ENCODE peak calls at places on chromosomes 16 and 17, in seven cellular contexts. N, O, P, J, I, T and X are unnamed samples.

GRCh38 chr17:73625975-73626706 is 18.1 kb downstream of the SDK2 start:
- DNase-seq in N (no peak), I (no peak), O (peak), P (peak), J (no peak), T (no peak), X (no peak)

GRCh38 chr16:27253526-27253930 is 15.0 kb downstream of the NSMCE1 start:
- DNase-seq in I (peak), J (no peak), N (no peak), T (no peak), P (no peak), O (no peak), X (peak)

GRCh38 chr16:65959978-65960377 is 406.5 kb upstream of the CDH5 start:
- DNase-seq in P (no peak), N (no peak), I (no peak), T (no peak), J (no peak), O (no peak), X (no peak)

GRCh38 chr17:10620823-10621222 is 36.3 kb downstream of the MYH3 start:
- DNase-seq in T (no peak), O (no peak), N (no peak), J (no peak), I (no peak), P (no peak), X (no peak)

GRCh38 chr17:13581925-13582324 is 19.8 kb downstream of the HS3ST3A1 start:
- DNase-seq in N (no peak), P (no peak), O (no peak), J (no peak), T (no peak), I (no peak), X (no peak)

GRCh38 chr17:66492500-66493123 is 190.2 kb downstream of the PRKCA start:
- DNase-seq in J (no peak), N (no peak), O (no peak), P (no peak), I (no peak), T (no peak), X (no peak)

GRCh38 chr17:39670746-39671145 is 2.5 kb downstream of the PNMT start:
- DNase-seq in N (no peak), T (no peak), P (no peak), O (no peak), I (no peak), J (no peak), X (no peak)

GRCh38 chr17:333626-334396 is 18.8 kb downstream of the RPH3AL start:
- DNase-seq in J (no peak), P (peak), T (peak), N (peak), I (peak), O (peak), X (no peak)

GRCh38 chr16:35319536-35320192 is 1860.3 kb downstream of the TP53TG3F start:
- DNase-seq in I (no peak), T (no peak), P (no peak), J (no peak), N (no peak), O (no peak), X (no peak)

GRCh38 chr17:55318715-55319487 is 54.1 kb downstream of the HLF start:
- DNase-seq in T (no peak), N (no peak), P (no peak), J (no peak), O (no peak), I (no peak), X (no peak)

GRCh38 chr16:66899945-66900688 is 18.6 kb downstream of the CDH16 start:
- DNase-seq in J (no peak), O (peak), P (peak), I (peak), N (peak), T (no peak), X (no peak)

GRCh38 chr16:19607610-19608280 is 52.2 kb downstream of the VPS35L start:
- DNase-seq in O (no peak), T (no peak), J (no peak), I (no peak), N (no peak), P (no peak), X (no peak)

GRCh38 chr16:85733155-85733838 is 17.6 kb downstream of the C16orf74 start:
- DNase-seq in P (no peak), O (no peak), N (no peak), J (no peak), I (no peak), T (no peak), X (no peak)

GRCh38 chr17:77322534-77323412 is 182.0 kb downstream of the SEC14L1 start:
- DNase-seq in T (no peak), I (peak), O (peak), J (no peak), P (peak), N (no peak), X (peak)

GRCh38 chr16:3145151-3145550 is 10.3 kb downstream of the ZNF213 start:
- DNase-seq in T (no peak), N (no peak), O (no peak), J (no peak), P (no peak), I (no peak), X (no peak)

GRCh38 chr17:50686494-50687199 is 21.1 kb downstream of the ANKRD40 start:
- DNase-seq in J (no peak), P (peak), N (peak), I (peak), O (peak), T (no peak), X (peak)

GRCh38 chr16:57893559-57894389 is 77.2 kb downstream of the CNGB1 start:
- DNase-seq in J (no peak), O (no peak), T (no peak), N (no peak), I (peak), P (no peak), X (peak)

GRCh38 chr16:912684-913613 is 57.8 kb downstream of the LMF1 start:
- DNase-seq in I (no peak), T (no peak), N (peak), J (no peak), P (no peak), O (no peak), X (no peak)

GRCh38 chr16:1498899-1499676 is 5.9 kb downstream of the TELO2 start:
- DNase-seq in P (no peak), I (no peak), O (no peak), N (no peak), J (no peak), T (no peak), X (no peak)

GRCh38 chr16:9048302-9048700 is 43.1 kb upstream of the HAPSTR1 start:
- DNase-seq in T (no peak), O (no peak), J (no peak), P (no peak), N (no peak), I (no peak), X (no peak)

GRCh38 chr16:67105251-67105650 is 4.5 kb upstream of the PHAF1 start:
- DNase-seq in J (no peak), T (no peak), I (no peak), O (no peak), P (no peak), N (no peak), X (no peak)

GRCh38 chr16:27600386-27600785 is 50.4 kb downstream of the KATNIP start:
- DNase-seq in T (no peak), J (no peak), I (no peak), O (no peak), N (no peak), P (no peak), X (no peak)

GRCh38 chr17:79000396-79001189 is 9.0 kb downstream of the CANT1 start:
- DNase-seq in P (no peak), N (no peak), I (peak), O (no peak), T (no peak), J (no peak), X (no peak)

GRCh38 chr16:50670476-50670875 is 10.6 kb downstream of the SNX20 start:
- DNase-seq in J (no peak), P (no peak), O (no peak), T (no peak), I (no peak), N (no peak), X (no peak)

GRCh38 chr17:78124081-78124835 is 4.3 kb downstream of the TMC6 start:
- DNase-seq in P (peak), I (no peak), T (no peak), N (no peak), J (no peak), O (peak), X (no peak)

GRCh38 chr16:86836503-86837125 is 258.3 kb downstream of the FOXL1 start:
- DNase-seq in P (peak), O (no peak), T (no peak), N (no peak), J (no peak), I (peak), X (peak)

GRCh38 chr16:83100679-83101078 is 473.9 kb downstream of the CDH13 start:
- DNase-seq in T (no peak), N (no peak), O (no peak), J (no peak), I (no peak), P (no peak), X (no peak)

GRCh38 chr16:12815361-12815760 is 11.7 kb upstream of the CPPED1 start:
- DNase-seq in P (no peak), I (no peak), N (no peak), J (no peak), O (no peak), T (no peak), X (no peak)

GRCh38 chr17:80891096-80892018 is 100.3 kb upstream of the CHMP6 start:
- DNase-seq in T (peak), N (peak), I (peak), J (peak), P (no peak), O (peak), X (peak)

GRCh38 chr17:15651001-15651582 is 31.6 kb upstream of the FBXW10B start:
- DNase-seq in J (no peak), I (no peak), N (no peak), O (peak), P (no peak), T (no peak), X (no peak)

GRCh38 chr16:546909-547770 is 13.1 kb upstream of the PRR35 start:
- DNase-seq in T (no peak), N (peak), P (peak), J (peak), I (peak), O (peak), X (no peak)

GRCh38 chr17:32243712-32244111 is 21.9 kb upstream of the RHBDL3 start:
- DNase-seq in N (no peak), J (no peak), I (no peak), P (no peak), T (no peak), O (no peak), X (no peak)

GRCh38 chr17:12918132-12918531 is 99.7 kb downstream of the ELAC2 start:
- DNase-seq in I (no peak), T (no peak), J (no peak), P (no peak), O (no peak), N (no peak), X (no peak)

GRCh38 chr17:57068222-57068658 is 16.8 kb upstream of the AKAP1 start:
- DNase-seq in J (no peak), P (no peak), N (no peak), I (no peak), T (no peak), O (no peak), X (no peak)

GRCh38 chr17:29622337-29623282 is at the start of gene CORO6:
- DNase-seq in T (peak), O (peak), I (no peak), P (peak), J (peak), N (peak), X (no peak)

GRCh38 chr17:56112086-56112485 is 41.2 kb upstream of the ANKFN1 start:
- DNase-seq in P (no peak), I (no peak), T (no peak), O (no peak), N (no peak), J (no peak), X (peak)

GRCh38 chr16:79873825-79874224 is 273.3 kb upstream of the MAF start:
- DNase-seq in T (no peak), P (no peak), J (no peak), I (no peak), N (no peak), O (no peak), X (no peak)

GRCh38 chr17:17682293-17682736 is 1.1 kb downstream of the RAI1 start:
- DNase-seq in J (peak), O (peak), N (peak), T (peak), P (peak), I (peak), X (no peak)

GRCh38 chr16:51731160-51731559 is 580.1 kb upstream of the SALL1 start:
- DNase-seq in N (no peak), T (no peak), I (no peak), O (no peak), P (no peak), J (no peak), X (no peak)